ENCODE peak calls at places on chromosome 12, in five cellular contexts. A is WERI-Rb-1, L is pancreas, R is suprapubic skin, Q is cardiac muscle cell. S is an unnamed sample.

GRCh38 chr12:111558107-111558376 is 41.1 kb downstream of the ATXN2 start:
- DNase-seq in A (no peak), L (no peak), R (no peak), Q (no peak), S (no peak)

GRCh38 chr12:106118-106561 is 39.6 kb downstream of the IQSEC3 start:
- DNase-seq in A (peak; percentile 35), L (no peak), R (no peak), Q (no peak), S (no peak)

GRCh38 chr12:52684431-52684830 is 4.2 kb upstream of the KRT1 start:
- DNase-seq in A (no peak), L (no peak), R (no peak), Q (no peak), S (no peak)

GRCh38 chr12:38555620-38556596 is 239.3 kb downstream of the ALG10B start:
- DNase-seq in A (no peak), L (no peak), R (no peak), Q (no peak), S (no peak)

GRCh38 chr12:75323663-75324062 is 6.5 kb downstream of the CAPS2 start:
- DNase-seq in A (no peak), L (no peak), R (no peak), Q (peak; percentile 5), S (no peak)

GRCh38 chr12:5230151-5230550 is 186.5 kb downstream of the KCNA5 start:
- DNase-seq in A (no peak), L (no peak), R (no peak), Q (no peak), S (no peak)

GRCh38 chr12:22042981-22043669 is 2.9 kb upstream of the CMAS start:
- DNase-seq in A (no peak), L (no peak), R (no peak), Q (peak; percentile 81), S (no peak)

GRCh38 chr12:66188584-66189475 is at the start of gene IRAK3:
- DNase-seq in A (peak; percentile 38), L (peak; percentile 57), R (peak; percentile 96), Q (peak; percentile 83), S (no peak)

GRCh38 chr12:15963271-15963670 is 52.1 kb downstream of the DERA start:
- DNase-seq in A (no peak), L (no peak), R (no peak), Q (no peak), S (no peak)

GRCh38 chr12:65879878-65880277 is 55.6 kb downstream of the HMGA2 start:
- DNase-seq in A (no peak), L (no peak), R (no peak), Q (peak; percentile 83), S (peak; percentile 93)

GRCh38 chr12:107843351-107844311 is 69.1 kb downstream of the ASCL4 start:
- DNase-seq in A (peak; percentile 23), L (no peak), R (no peak), Q (peak; percentile 6), S (no peak)

GRCh38 chr12:126084480-126084879 is 1019.2 kb downstream of the AACS start:
- DNase-seq in A (no peak), L (peak; percentile 17), R (no peak), Q (no peak), S (no peak)

GRCh38 chr12:101527682-101528081 is 52.5 kb downstream of the SPIC start:
- DNase-seq in A (no peak), L (no peak), R (no peak), Q (no peak), S (no peak)

GRCh38 chr12:83826112-83826511 is 1086.5 kb downstream of the SLC6A15 start:
- DNase-seq in A (peak; percentile 72), L (no peak), R (no peak), Q (peak; percentile 55), S (peak; percentile 80)

GRCh38 chr12:96409734-96410133 is 9.5 kb upstream of the CDK17 start:
- DNase-seq in A (no peak), L (no peak), R (no peak), Q (no peak), S (no peak)

GRCh38 chr12:89954259-89954658 is 245.6 kb upstream of the ATP2B1 start:
- DNase-seq in A (no peak), L (no peak), R (no peak), Q (no peak), S (no peak)

GRCh38 chr12:108284163-108284562 is 54.9 kb downstream of the CMKLR1 start:
- DNase-seq in A (no peak), L (no peak), R (no peak), Q (no peak), S (no peak)

GRCh38 chr12:58811346-58811745 is 109.0 kb downstream of the LRIG3 start:
- DNase-seq in A (no peak), L (no peak), R (no peak), Q (no peak), S (no peak)

GRCh38 chr12:69475237-69475984 is 5.2 kb downstream of the FRS2 start:
- DNase-seq in A (peak; percentile 43), L (no peak), R (no peak), Q (peak; percentile 72), S (peak; percentile 50)

GRCh38 chr12:129871991-129872969 is 31.5 kb downstream of the TMEM132D start:
- DNase-seq in A (peak; percentile 44), L (no peak), R (no peak), Q (no peak), S (no peak)

GRCh38 chr12:85029456-85029855 is 6.6 kb downstream of the TSPAN19 start:
- DNase-seq in A (no peak), L (no peak), R (no peak), Q (peak; percentile 38), S (no peak)

GRCh38 chr12:69412655-69413054 is 53.1 kb downstream of the YEATS4 start:
- DNase-seq in A (no peak), L (no peak), R (no peak), Q (no peak), S (no peak)

GRCh38 chr12:18135509-18135908 is 45.5 kb upstream of the RERGL start:
- DNase-seq in A (no peak), L (no peak), R (no peak), Q (peak; percentile 50), S (no peak)

GRCh38 chr12:52023182-52023975 is 16.6 kb downstream of the TAMALIN start:
- DNase-seq in A (peak; percentile 92), L (peak; percentile 92), R (peak; percentile 94), Q (peak; percentile 78), S (peak; percentile 80)

GRCh38 chr12:50006754-50007442 is 18.4 kb downstream of the RACGAP1 start:
- DNase-seq in A (no peak), L (no peak), R (no peak), Q (no peak), S (no peak)

GRCh38 chr12:106586803-106587684 is 4.2 kb downstream of the RFX4 start:
- DNase-seq in A (no peak), L (no peak), R (no peak), Q (no peak), S (no peak)
- H3K27me3 ChIP-seq in A (peaks cover 94% of the 10 kb centered on the region), L (no peaks in the 10 kb centered on the region), R (peaks cover 100% of the 10 kb centered on the region), Q (peaks cover 100% of the 10 kb centered on the region), S (no peaks in the 10 kb centered on the region)

DNA sequence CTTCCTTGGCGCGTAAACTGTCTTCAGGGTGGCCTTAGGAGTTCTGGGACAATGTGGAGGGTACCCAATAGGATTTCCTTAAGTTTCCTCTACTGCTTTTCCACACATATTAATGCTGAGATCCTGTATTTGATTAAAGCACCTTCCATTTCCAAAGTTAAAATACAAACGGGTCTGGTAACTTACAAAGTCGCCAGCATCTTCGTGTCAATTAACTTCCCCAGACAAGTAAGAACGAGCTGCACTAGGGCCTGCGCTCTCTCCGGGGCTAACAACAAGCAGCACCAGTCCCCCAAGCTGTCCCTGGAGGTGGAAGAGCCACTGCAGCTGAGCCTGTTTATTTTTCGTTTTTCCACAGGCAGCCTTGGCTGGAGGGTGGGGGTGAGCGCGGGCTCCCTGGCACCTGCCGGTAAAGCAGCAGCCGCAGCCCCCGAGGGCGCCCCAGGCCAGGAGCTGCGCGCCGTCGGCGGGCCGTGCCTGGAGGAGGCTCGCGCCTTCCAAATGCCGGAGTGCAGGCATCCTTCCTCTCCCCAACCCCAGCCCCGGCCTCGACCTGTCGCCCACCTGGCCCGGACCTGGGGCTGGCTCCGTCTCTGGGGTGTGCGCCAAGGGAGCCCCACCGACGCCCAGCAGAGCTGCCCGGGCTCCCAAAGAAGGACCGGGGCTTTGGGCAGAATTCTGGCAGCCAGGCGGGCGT is 130.7 kb downstream of the NDUFA12 start:
- DNase-seq in A (peak; percentile 24), L (no peak), R (peak; percentile 60), Q (no peak), S (peak; percentile 48)
- H3K27me3 ChIP-seq in A (peaks cover 15% of the 10 kb centered on the region), L (no peaks in the 10 kb centered on the region), R (peaks cover 53% of the 10 kb centered on the region), Q (peaks cover 71% of the 10 kb centered on the region), S (no peaks in the 10 kb centered on the region)

DNA sequence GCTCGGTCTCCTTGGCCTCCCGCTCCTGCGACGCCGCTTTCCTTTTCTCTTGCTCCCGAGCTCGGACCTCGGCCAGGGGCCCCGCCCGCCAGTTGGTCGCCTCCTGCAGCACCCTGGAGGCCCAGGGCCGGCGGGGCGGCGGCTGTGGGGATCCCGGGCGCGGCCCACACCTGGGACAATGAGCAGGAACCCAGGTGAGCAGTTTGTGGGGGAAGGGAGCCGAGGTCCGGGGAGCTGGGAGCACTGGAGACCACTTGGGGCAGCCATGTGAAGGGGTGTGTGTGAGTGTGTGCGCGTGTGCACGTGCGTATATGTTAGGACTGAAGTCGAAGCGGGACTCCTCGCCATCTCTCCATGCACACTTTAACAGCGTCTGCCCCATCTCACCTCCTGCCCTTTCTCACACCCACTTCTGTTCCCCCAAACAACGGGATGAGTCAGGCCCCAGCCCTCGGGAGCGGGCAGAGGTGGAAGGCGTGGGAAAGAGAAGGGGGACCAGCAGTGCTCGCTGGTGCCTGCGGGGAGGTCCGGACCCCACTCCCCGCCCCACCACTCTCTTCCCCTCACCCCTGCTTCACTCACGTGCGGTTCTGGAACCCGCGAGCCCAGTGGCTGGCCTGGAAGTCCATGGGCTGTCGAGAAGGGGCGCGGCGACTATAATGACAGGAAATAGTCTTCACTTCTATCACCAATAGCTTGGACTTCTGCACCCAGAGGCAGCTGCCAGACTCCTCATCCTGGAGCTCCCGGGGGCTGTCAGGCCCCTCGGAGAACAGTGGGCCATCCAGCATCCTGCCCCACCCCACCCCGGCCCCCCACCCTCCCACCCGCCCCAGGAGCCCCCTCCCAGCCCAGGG is 450 bp downstream of the DDN start:
- DNase-seq in A (no peak), L (no peak), R (no peak), Q (peak; percentile 19), S (no peak)
- H3K27me3 ChIP-seq in A (peaks cover 8% of the 10 kb centered on the region), L (no peaks in the 10 kb centered on the region), R (peaks cover 34% of the 10 kb centered on the region), Q (peaks cover 49% of the 10 kb centered on the region), S (no peaks in the 10 kb centered on the region)

DNA sequence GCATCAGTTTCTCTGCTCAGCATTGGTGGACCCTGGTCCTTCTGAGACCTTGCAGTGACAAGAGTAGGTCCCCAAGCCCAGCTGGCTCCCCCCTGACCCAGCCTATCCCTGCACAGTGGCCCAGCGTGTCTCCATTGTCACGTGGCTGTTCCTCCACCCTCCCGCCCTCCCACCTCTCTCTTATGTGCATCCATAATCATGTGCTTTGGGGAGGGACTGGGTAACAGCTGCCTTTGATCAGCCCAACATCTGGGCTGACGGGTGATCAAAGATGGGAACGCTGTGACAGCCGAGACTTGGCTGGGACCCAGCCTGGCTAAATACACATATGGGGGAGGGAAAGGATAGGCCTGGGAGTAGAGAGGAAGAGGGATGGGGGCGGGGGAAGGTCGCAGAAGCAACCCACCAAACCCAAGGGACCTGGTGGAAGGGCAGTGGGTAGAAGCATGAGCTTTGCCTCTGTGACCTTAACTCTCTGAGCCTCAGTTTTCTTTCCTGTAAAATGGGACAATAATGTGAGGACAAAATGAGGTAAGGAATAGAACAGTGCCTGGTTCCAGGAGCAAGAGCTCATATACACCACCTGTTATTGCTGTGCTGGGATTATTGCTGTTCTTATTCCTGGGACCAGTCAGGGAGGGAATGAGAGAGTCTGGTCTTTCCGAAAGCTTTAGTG is 24.6 kb upstream of the RBM19 start:
- DNase-seq in A (no peak), L (no peak), R (no peak), Q (peak; percentile 14), S (no peak)
- H3K27me3 ChIP-seq in A (peaks cover 69% of the 10 kb centered on the region), L (no peaks in the 10 kb centered on the region), R (peaks cover 62% of the 10 kb centered on the region), Q (peaks cover 30% of the 10 kb centered on the region), S (peaks cover 8% of the 10 kb centered on the region)

GRCh38 chr12:132327351-132328171 is 1.8 kb downstream of the GALNT9 start:
- DNase-seq in A (no peak), L (peak; percentile 24), R (no peak), Q (peak; percentile 93), S (no peak)
- H3K27me3 ChIP-seq in A (no peaks in the 10 kb centered on the region), L (no peaks in the 10 kb centered on the region), R (peaks cover 100% of the 10 kb centered on the region), Q (peaks cover 58% of the 10 kb centered on the region), S (peaks cover 41% of the 10 kb centered on the region)

S was measured in HAP-1.